ENCODE peak calls at places on chromosome 10, in six cellular contexts. L is germinal center, Q is AG04450, P is Kasumi-1, B is prostate gland, G is amniotic stem cell. M is an unnamed sample.

GRCh38 chr10:84205853-84206513 is 11.6 kb downstream of the CDHR1 start:
- DNase-seq in B (no peak), G (no peak), L (no peak), P (no peak), Q (no peak), M (no peak)

GRCh38 chr10:7819126-7819470 is 793 bp downstream of the TAF3 start:
- DNase-seq in L (peak), G (no peak), B (peak), P (peak), Q (no peak), M (peak)

GRCh38 chr10:74078037-74078436 is 72.6 kb downstream of the AP3M1 start:
- DNase-seq in L (no peak), P (peak), B (no peak), G (no peak), Q (no peak), M (no peak)

GRCh38 chr10:119667562-119668328 is 16.6 kb downstream of the BAG3 start:
- DNase-seq in B (peak), L (no peak), Q (peak), G (peak), P (no peak), M (no peak)

GRCh38 chr10:28914721-28915120 is 237.4 kb downstream of the BAMBI start:
- DNase-seq in G (no peak), Q (no peak), B (no peak), P (no peak), L (no peak), M (no peak)

GRCh38 chr10:87895430-87895829 is 32.0 kb downstream of the PTEN start:
- DNase-seq in G (no peak), B (no peak), P (no peak), L (no peak), Q (no peak), M (no peak)

GRCh38 chr10:51960494-51960895 is 261.1 kb upstream of the CSTF2T start:
- DNase-seq in B (no peak), G (peak), Q (peak), L (peak), P (peak), M (peak)

GRCh38 chr10:63977329-63977923 is 456.2 kb downstream of the REEP3 start:
- DNase-seq in Q (no peak), P (peak), B (no peak), G (no peak), L (peak), M (peak)

GRCh38 chr10:123622381-123622780 is 43.8 kb upstream of the GPR26 start:
- DNase-seq in Q (no peak), P (no peak), B (no peak), L (no peak), G (peak), M (no peak)

GRCh38 chr10:29607576-29607975 is 27.2 kb downstream of the SVIL start:
- DNase-seq in G (no peak), P (no peak), Q (no peak), L (no peak), B (no peak), M (no peak)

GRCh38 chr10:121910673-121911420 is 17.0 kb downstream of the ATE1 start:
- DNase-seq in G (no peak), L (no peak), B (no peak), P (no peak), Q (peak), M (peak)

GRCh38 chr10:80408198-80409085 is at the start of gene PRXL2A:
- DNase-seq in G (peak), L (peak), B (peak), P (peak), Q (no peak), M (peak)

GRCh38 chr10:62581351-62581750 is 207.2 kb downstream of the ZNF365 start:
- DNase-seq in Q (no peak), G (no peak), P (no peak), L (no peak), B (no peak), M (no peak)

GRCh38 chr10:18949391-18949790 is 99.2 kb upstream of the MALRD1 start:
- DNase-seq in G (no peak), Q (no peak), B (no peak), P (no peak), L (no peak), M (no peak)

GRCh38 chr10:104332243-104333036 is 5.8 kb downstream of the ITPRIP start:
- DNase-seq in L (no peak), P (no peak), B (no peak), G (no peak), Q (no peak), M (no peak)

GRCh38 chr10:20110435-20111119 is 294.3 kb downstream of the PLXDC2 start:
- DNase-seq in L (no peak), G (no peak), Q (no peak), B (no peak), P (no peak), M (no peak)

GRCh38 chr10:72108811-72109618 is 20.7 kb upstream of the SPOCK2 start:
- DNase-seq in B (no peak), G (no peak), P (no peak), L (no peak), Q (no peak), M (no peak)

GRCh38 chr10:93907049-93907448 is 13.3 kb downstream of the SLC35G1 start:
- DNase-seq in G (no peak), L (no peak), B (no peak), Q (no peak), P (no peak), M (no peak)